ENCODE peak calls at places on chromosomes 12 and 14, in four cellular contexts. B is right lobe of liver, V is H9, H is dorsolateral prefrontal cortex. L is an unnamed sample.

GRCh38 chr14:100341301-100342031 is 18.3 kb downstream of the SLC25A47 start:
- DNase-seq in B (peak), V (no peak), H (peak), L (no peak)

GRCh38 chr12:106290666-106291065 is 11.9 kb upstream of the TCP11L2 start:
- DNase-seq in B (no peak), V (no peak), H (no peak), L (no peak)

GRCh38 chr14:79568566-79568965 is 642.7 kb downstream of the DIO2 start:
- DNase-seq in B (no peak), V (no peak), H (no peak), L (no peak)

GRCh38 chr12:67524861-67525499 is 123.6 kb upstream of the DYRK2 start:
- DNase-seq in B (no peak), V (no peak), H (no peak), L (no peak)

GRCh38 chr12:108596854-108597558 is 878 bp downstream of the TMEM119 start:
- DNase-seq in B (no peak), V (no peak), H (no peak), L (no peak)

GRCh38 chr14:65208548-65208947 is 106.2 kb upstream of the MAX start:
- DNase-seq in B (no peak), V (no peak), H (no peak), L (no peak)

GRCh38 chr14:62599616-62600385 is 445.5 kb downstream of the KCNH5 start:
- DNase-seq in B (no peak), V (no peak), H (no peak), L (no peak)

GRCh38 chr12:113833422-113833821 is 132.7 kb downstream of the RBM19 start:
- DNase-seq in B (no peak), V (no peak), H (no peak), L (no peak)

GRCh38 chr14:24078146-24078545 is 6.8 kb downstream of the CPNE6 start:
- DNase-seq in B (no peak), V (no peak), H (no peak), L (no peak)

GRCh38 chr12:401235-402126 is at the start of gene CCDC77:
- DNase-seq in B (peak), V (peak), H (peak), L (peak)

GRCh38 chr12:400828-401227 is 616 bp upstream of the CCDC77 start:
- DNase-seq in B (no peak), V (no peak), H (no peak), L (no peak)

DNA sequence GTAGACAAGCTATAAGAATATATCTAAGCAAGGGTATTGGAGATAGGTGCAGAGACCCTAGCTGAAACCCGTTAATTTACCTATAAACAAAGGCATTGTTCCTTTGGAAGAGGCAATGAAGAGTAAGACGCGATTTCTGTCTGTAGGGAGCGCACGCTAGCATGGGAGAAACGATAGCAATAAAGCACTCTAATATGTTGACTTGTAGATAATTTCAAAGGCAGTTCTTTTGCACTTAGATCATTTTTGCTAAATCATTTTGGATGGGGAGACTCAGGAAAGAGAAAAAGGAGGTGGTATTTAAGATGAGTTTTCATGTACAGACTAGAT is 648 bp downstream of the CCDC77 start:
- DNase-seq in B (no peak), V (no peak), H (no peak), L (no peak)
- TF ChIP-seq CTCF in B (no peak), V (peak), H (no peak), L (no peak)

DNA sequence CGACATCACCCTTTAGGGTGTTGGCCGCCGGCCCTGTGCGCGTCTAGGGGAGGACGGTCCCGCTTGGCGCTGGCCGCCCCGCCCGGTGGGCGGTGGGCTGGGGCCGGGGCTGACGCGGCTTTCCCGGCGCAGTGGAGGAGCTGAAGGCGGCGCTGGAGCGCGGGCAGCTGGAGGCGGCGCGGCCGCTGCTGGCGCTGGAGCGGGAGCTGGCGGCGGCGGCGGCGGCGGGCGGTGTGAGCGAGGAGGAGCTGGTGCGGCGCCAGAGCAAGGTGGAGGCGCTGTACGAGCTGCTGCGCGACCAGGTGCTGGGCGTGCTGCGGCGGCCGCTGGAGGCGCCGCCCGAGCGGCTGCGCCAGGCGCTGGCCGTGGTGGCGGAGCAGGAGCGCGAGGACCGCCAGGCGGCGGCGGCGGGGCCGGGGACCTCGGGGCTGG is 3.6 kb downstream of the TNFAIP2 start:
- DNase-seq in B (peak), V (peak), H (peak), L (peak)
- TF ChIP-seq CTCF in B (peak), V (peak), H (peak), L (no peak)

GRCh38 chr12:93896427-93896826 is 219.3 kb downstream of the CRADD start:
- DNase-seq in B (no peak), V (no peak), H (no peak), L (no peak)
- TF ChIP-seq CTCF in B (no peak), V (peak), H (no peak), L (no peak)

DNA sequence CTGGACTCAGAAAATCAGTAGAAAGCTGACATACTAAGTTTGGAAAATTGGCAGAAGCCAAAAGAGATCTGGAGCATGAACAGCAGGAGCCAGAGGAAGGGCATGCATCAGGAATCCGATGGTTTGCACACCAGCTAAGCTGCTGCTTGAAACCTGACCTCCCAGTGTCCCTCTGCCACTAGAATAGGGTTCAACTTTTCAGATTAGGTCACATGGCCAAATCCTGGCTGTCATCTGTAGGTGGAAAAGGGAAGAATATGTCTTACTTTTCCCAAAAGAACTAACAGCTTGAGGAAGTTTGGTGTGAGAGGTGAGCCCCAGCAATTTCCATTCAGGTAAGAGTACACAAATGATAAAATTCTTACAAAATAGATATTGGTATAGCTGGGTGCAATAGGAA is 732.6 kb downstream of the RERGL start:
- DNase-seq in B (no peak), V (no peak), H (no peak), L (no peak)
- TF ChIP-seq CTCF in B (no peak), V (no peak), H (no peak), L (no peak)